ENCODE peak calls at places on chromosomes 2 and 18, in six cellular contexts. One of them, this sample, is unnamed.

GRCh38 chr2:7077660-7078278 is 160.6 kb downstream of the RNF144A start:
- DNase-seq in IMR-90: no peak
- DNase-seq in mammary epithelial cell: no peak
- DNase-seq in GM23248: peak; percentile 74
- DNase-seq in fibroblast of lung: peak; percentile 6
- DNase-seq in K562: no peak
- DNase-seq in this sample: no peak

GRCh38 chr2:149601141-149601796 is 13.7 kb upstream of the MMADHC start:
- DNase-seq in IMR-90: peak; percentile 76
- DNase-seq in mammary epithelial cell: peak; percentile 30
- DNase-seq in fibroblast of lung: peak; percentile 72
- DNase-seq in GM23248: peak; percentile 44
- DNase-seq in K562: no peak
- DNase-seq in this sample: no peak

GRCh38 chr2:74887961-74888670 is 54.2 kb downstream of the HK2 start:
- DNase-seq in mammary epithelial cell: no peak
- DNase-seq in K562: no peak
- DNase-seq in IMR-90: peak; percentile 55
- DNase-seq in fibroblast of lung: peak; percentile 29
- DNase-seq in GM23248: peak; percentile 73
- DNase-seq in this sample: no peak

GRCh38 chr2:176199902-176200301 is 11.4 kb downstream of the HOXD1 start:
- DNase-seq in GM23248: no peak
- DNase-seq in IMR-90: no peak
- DNase-seq in mammary epithelial cell: no peak
- DNase-seq in fibroblast of lung: no peak
- DNase-seq in K562: no peak
- DNase-seq in this sample: no peak

GRCh38 chr2:121545257-121545656 is 14.6 kb downstream of the RNU4ATAC start:
- DNase-seq in mammary epithelial cell: no peak
- DNase-seq in fibroblast of lung: no peak
- DNase-seq in GM23248: no peak
- DNase-seq in K562: no peak
- DNase-seq in IMR-90: no peak
- DNase-seq in this sample: no peak

GRCh38 chr2:72084584-72084976 is 63.1 kb downstream of the CYP26B1 start:
- DNase-seq in mammary epithelial cell: no peak
- DNase-seq in GM23248: no peak
- DNase-seq in IMR-90: no peak
- DNase-seq in fibroblast of lung: peak; percentile 67
- DNase-seq in K562: no peak
- DNase-seq in this sample: no peak

GRCh38 chr2:144595279-144595678 is 75.4 kb upstream of the ZEB2 start:
- DNase-seq in mammary epithelial cell: no peak
- DNase-seq in K562: peak; percentile 61
- DNase-seq in fibroblast of lung: no peak
- DNase-seq in GM23248: no peak
- DNase-seq in IMR-90: no peak
- DNase-seq in this sample: no peak

GRCh38 chr2:10980886-10981425 is 69.2 kb downstream of the KCNF1 start:
- DNase-seq in IMR-90: no peak
- DNase-seq in K562: no peak
- DNase-seq in mammary epithelial cell: no peak
- DNase-seq in GM23248: no peak
- DNase-seq in fibroblast of lung: no peak
- DNase-seq in this sample: no peak

GRCh38 chr2:120958623-120959366 is 223.1 kb downstream of the GLI2 start:
- DNase-seq in mammary epithelial cell: no peak
- DNase-seq in IMR-90: no peak
- DNase-seq in K562: peak; percentile 40
- DNase-seq in GM23248: peak; percentile 39
- DNase-seq in fibroblast of lung: no peak
- DNase-seq in this sample: no peak

GRCh38 chr2:1660656-1661650 is 83.4 kb downstream of the PXDN start:
- DNase-seq in IMR-90: no peak
- DNase-seq in K562: no peak
- DNase-seq in mammary epithelial cell: no peak
- DNase-seq in fibroblast of lung: no peak
- DNase-seq in GM23248: no peak
- DNase-seq in this sample: no peak

GRCh38 chr2:199383006-199383405 is 74.7 kb downstream of the SATB2 start:
- DNase-seq in GM23248: no peak
- DNase-seq in fibroblast of lung: no peak
- DNase-seq in IMR-90: no peak
- DNase-seq in K562: no peak
- DNase-seq in mammary epithelial cell: no peak
- DNase-seq in this sample: no peak

GRCh38 chr2:219553463-219553862 is 9.6 kb downstream of the TMEM198 start:
- DNase-seq in IMR-90: no peak
- DNase-seq in mammary epithelial cell: no peak
- DNase-seq in GM23248: no peak
- DNase-seq in fibroblast of lung: no peak
- DNase-seq in K562: no peak
- DNase-seq in this sample: no peak

GRCh38 chr18:6561893-6562292 is 147.2 kb upstream of the L3MBTL4 start:
- DNase-seq in mammary epithelial cell: no peak
- DNase-seq in IMR-90: no peak
- DNase-seq in GM23248: no peak
- DNase-seq in K562: no peak
- DNase-seq in fibroblast of lung: no peak
- DNase-seq in this sample: no peak

GRCh38 chr2:127154985-127155650 is 48.2 kb upstream of the BIN1 start:
- DNase-seq in IMR-90: peak; percentile 50
- DNase-seq in mammary epithelial cell: no peak
- DNase-seq in fibroblast of lung: peak; percentile 79
- DNase-seq in GM23248: peak; percentile 74
- DNase-seq in K562: no peak
- DNase-seq in this sample: peak; percentile 30

GRCh38 chr2:120442923-120443571 is 97.1 kb downstream of the INHBB start:
- DNase-seq in GM23248: peak; percentile 6
- DNase-seq in IMR-90: no peak
- DNase-seq in K562: peak; percentile 51
- DNase-seq in fibroblast of lung: no peak
- DNase-seq in mammary epithelial cell: no peak
- DNase-seq in this sample: no peak

GRCh38 chr2:119435148-119435952 is 3.7 kb downstream of the TMEM37 start:
- DNase-seq in K562: no peak
- DNase-seq in mammary epithelial cell: no peak
- DNase-seq in IMR-90: no peak
- DNase-seq in fibroblast of lung: no peak
- DNase-seq in GM23248: no peak
- DNase-seq in this sample: no peak

GRCh38 chr2:104919127-104919526 is 65.2 kb downstream of the POU3F3 start:
- DNase-seq in fibroblast of lung: peak; percentile 2
- DNase-seq in GM23248: peak; percentile 3
- DNase-seq in IMR-90: no peak
- DNase-seq in K562: no peak
- DNase-seq in mammary epithelial cell: peak; percentile 1
- DNase-seq in this sample: no peak

GRCh38 chr2:127377262-127377661 is 10.5 kb downstream of the MAP3K2 start:
- DNase-seq in fibroblast of lung: no peak
- DNase-seq in K562: no peak
- DNase-seq in mammary epithelial cell: no peak
- DNase-seq in GM23248: peak; percentile 23
- DNase-seq in IMR-90: peak; percentile 42
- DNase-seq in this sample: no peak

GRCh38 chr2:14288016-14288415 is 344.5 kb upstream of the LRATD1 start:
- DNase-seq in K562: no peak
- DNase-seq in IMR-90: no peak
- DNase-seq in fibroblast of lung: no peak
- DNase-seq in mammary epithelial cell: peak; percentile 98
- DNase-seq in GM23248: no peak
- DNase-seq in this sample: no peak

GRCh38 chr18:60649107-60649506 is 276.5 kb upstream of the MC4R start:
- DNase-seq in IMR-90: no peak
- DNase-seq in GM23248: no peak
- DNase-seq in fibroblast of lung: no peak
- DNase-seq in K562: no peak
- DNase-seq in mammary epithelial cell: no peak
- DNase-seq in this sample: no peak

GRCh38 chr2:222242532-222242931 is 56.3 kb downstream of the PAX3 start:
- DNase-seq in GM23248: no peak
- DNase-seq in K562: no peak
- DNase-seq in mammary epithelial cell: no peak
- DNase-seq in IMR-90: no peak
- DNase-seq in fibroblast of lung: no peak
- DNase-seq in this sample: no peak

GRCh38 chr2:54546925-54547324 is 90.8 kb downstream of the SPTBN1 start:
- DNase-seq in K562: no peak
- DNase-seq in GM23248: no peak
- DNase-seq in fibroblast of lung: no peak
- DNase-seq in mammary epithelial cell: no peak
- DNase-seq in IMR-90: no peak
- DNase-seq in this sample: no peak

DNA sequence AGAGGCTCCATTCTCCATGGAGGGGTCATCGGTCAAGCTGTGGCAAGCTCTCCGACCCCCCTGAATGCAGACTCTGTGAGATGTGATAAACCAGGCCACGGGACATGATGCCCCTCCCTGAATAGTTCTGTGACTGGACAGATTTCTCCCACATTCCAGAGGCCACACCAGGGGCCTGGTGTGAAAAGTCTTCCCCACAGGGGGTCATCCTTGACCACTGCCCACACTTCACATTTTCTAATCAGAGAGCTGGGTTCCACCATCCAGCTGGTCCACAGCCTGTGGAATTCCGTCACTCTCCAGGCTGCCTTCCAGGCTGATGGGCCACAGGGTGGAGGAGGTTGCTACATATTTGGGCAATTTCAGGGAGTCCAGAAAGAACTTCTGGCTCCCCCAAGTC is 51.3 kb upstream of the CYRIA start:
- DNase-seq in K562: no peak
- DNase-seq in IMR-90: no peak
- DNase-seq in fibroblast of lung: no peak
- DNase-seq in mammary epithelial cell: no peak
- DNase-seq in GM23248: no peak
- DNase-seq in this sample: no peak
- H3K9ac ChIP-seq in K562: no peak overlapping the region
- H3K9ac ChIP-seq in IMR-90: no peak overlapping the region
- H3K9ac ChIP-seq in fibroblast of lung: no peak overlapping the region
- H3K9ac ChIP-seq in mammary epithelial cell: no peak overlapping the region
- H3K9ac ChIP-seq in GM23248: no peak overlapping the region
- H3K9ac ChIP-seq in this sample: no peak overlapping the region

DNA sequence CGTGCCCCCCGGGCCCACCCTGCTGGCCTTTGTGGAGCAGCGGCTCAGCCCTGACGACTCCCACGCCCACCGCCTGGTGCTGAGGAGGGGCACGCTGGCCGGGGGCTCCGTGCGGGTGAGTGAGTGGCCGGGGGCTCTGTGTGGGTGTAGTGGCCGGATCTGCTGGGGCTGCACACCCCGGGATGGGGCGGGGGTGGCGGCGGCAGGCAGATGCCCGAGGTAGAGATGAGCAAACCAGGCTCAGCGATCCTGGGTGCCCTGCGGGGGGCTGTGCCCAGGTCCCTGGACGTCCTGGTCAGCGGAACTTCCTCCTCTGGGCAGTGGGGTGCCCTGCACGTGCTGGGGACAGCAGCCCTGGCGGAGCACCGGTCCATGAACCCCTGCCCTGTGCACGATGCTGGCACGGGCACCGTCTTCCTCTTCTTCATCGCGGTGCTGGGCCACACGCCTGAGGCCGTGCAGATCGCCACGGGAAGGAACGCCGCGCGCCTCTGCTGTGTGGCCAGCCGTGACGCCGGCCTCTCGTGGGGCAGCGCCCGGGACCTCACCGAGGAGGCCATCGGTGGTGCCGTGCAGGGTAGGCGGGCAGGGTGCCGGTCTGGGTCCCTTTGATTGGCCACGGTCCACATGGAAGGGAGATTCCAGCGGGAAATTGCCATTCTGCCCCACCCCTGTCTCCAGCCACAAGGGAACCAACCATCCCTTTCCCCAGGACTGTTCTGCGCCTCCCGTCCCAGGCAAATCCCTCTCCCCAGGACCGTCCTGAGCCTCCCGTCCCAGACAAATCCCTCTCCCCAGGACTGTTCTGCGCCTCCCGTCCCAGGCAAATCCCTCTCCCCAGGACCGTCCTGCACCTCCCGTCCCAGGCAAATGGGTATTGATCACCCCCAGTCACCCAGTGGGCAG is 5.8 kb downstream of the NEU4 start:
- DNase-seq in K562: no peak
- DNase-seq in IMR-90: no peak
- DNase-seq in GM23248: no peak
- DNase-seq in mammary epithelial cell: no peak
- DNase-seq in fibroblast of lung: no peak
- DNase-seq in this sample: no peak
- H3K9ac ChIP-seq in K562: peak overlapping the region; percentile 6
- H3K9ac ChIP-seq in IMR-90: no peak overlapping the region
- H3K9ac ChIP-seq in GM23248: no peak overlapping the region
- H3K9ac ChIP-seq in mammary epithelial cell: no peak overlapping the region
- H3K9ac ChIP-seq in fibroblast of lung: no peak overlapping the region
- H3K9ac ChIP-seq in this sample: no peak overlapping the region

DNA sequence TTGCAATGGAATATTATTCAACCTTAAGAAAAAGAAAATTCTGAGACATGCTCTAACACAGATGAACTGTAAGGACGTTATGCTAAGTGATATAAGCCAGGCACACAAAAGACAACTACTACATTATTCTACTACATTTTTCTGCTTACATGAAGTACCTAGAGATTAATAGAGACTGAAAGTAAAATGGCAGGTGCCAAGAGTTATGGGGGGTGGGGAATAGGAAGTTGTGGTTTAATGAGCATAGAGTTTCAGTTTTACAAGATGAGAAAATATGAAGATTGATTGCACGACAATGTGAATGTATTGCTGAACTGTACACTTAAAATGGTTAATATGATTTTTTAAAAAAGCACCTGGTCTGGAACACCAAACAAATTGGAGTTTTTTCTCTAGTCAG is 1231.6 kb upstream of the DDX18 start:
- DNase-seq in K562: no peak
- DNase-seq in IMR-90: no peak
- DNase-seq in mammary epithelial cell: no peak
- DNase-seq in GM23248: no peak
- DNase-seq in fibroblast of lung: no peak
- DNase-seq in this sample: no peak
- H3K9ac ChIP-seq in K562: no peak overlapping the region
- H3K9ac ChIP-seq in IMR-90: no peak overlapping the region
- H3K9ac ChIP-seq in mammary epithelial cell: no peak overlapping the region
- H3K9ac ChIP-seq in GM23248: no peak overlapping the region
- H3K9ac ChIP-seq in fibroblast of lung: no peak overlapping the region
- H3K9ac ChIP-seq in this sample: no peak overlapping the region

GRCh38 chr2:79640001-79640400 is 127.2 kb downstream of the CTNNA2 start:
- DNase-seq in GM23248: no peak
- DNase-seq in mammary epithelial cell: no peak
- DNase-seq in IMR-90: no peak
- DNase-seq in fibroblast of lung: no peak
- DNase-seq in K562: no peak
- DNase-seq in this sample: no peak

GRCh38 chr2:79638943-79639342 is 126.1 kb downstream of the CTNNA2 start:
- DNase-seq in K562: no peak
- DNase-seq in fibroblast of lung: no peak
- DNase-seq in GM23248: no peak
- DNase-seq in mammary epithelial cell: no peak
- DNase-seq in IMR-90: no peak
- DNase-seq in this sample: no peak

DNA sequence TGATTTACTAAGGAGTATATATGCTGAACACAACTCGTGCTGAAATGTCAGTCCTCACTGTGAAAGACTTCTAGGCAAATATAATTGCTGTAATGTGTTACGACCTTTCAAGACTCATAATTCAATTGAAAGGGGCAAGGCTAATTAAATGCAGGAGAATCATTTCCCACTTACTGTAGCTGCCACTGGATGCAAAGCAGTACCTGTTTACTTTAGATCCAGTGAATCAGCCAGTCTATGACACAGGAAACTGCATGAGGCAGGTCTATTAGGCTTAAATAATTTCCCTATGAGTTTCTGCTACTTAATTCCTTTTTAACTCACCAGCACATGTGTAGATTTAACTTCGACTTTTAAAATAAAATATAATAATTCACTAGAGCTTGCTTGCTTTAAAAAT is 125.6 kb downstream of the CTNNA2 start:
- DNase-seq in K562: no peak
- DNase-seq in mammary epithelial cell: no peak
- DNase-seq in GM23248: no peak
- DNase-seq in IMR-90: no peak
- DNase-seq in fibroblast of lung: peak; percentile 31
- DNase-seq in this sample: no peak
- H3K9ac ChIP-seq in K562: no peak overlapping the region
- H3K9ac ChIP-seq in mammary epithelial cell: no peak overlapping the region
- H3K9ac ChIP-seq in GM23248: no peak overlapping the region
- H3K9ac ChIP-seq in IMR-90: no peak overlapping the region
- H3K9ac ChIP-seq in fibroblast of lung: no peak overlapping the region
- H3K9ac ChIP-seq in this sample: no peak overlapping the region